ENCODE peak calls at places on chromosomes 6 and 20, in four cellular contexts. One of them, this sample, is unnamed.

GRCh38 chr6:43129434-43130194 is 41.5 kb upstream of the SRF start:
- DNase-seq in endodermal cell: peak; percentile 81
- DNase-seq in thyroid gland: peak; percentile 25
- DNase-seq in brain microvascular endothelial cell: peak; percentile 27
- DNase-seq in this sample: no peak

GRCh38 chr6:82959385-82959941 is 106.2 kb downstream of the UBE3D start:
- DNase-seq in endodermal cell: peak; percentile 70
- DNase-seq in brain microvascular endothelial cell: no peak
- DNase-seq in thyroid gland: no peak
- DNase-seq in this sample: no peak

GRCh38 chr6:41689171-41690008 is 46.0 kb downstream of the TFEB start:
- DNase-seq in endodermal cell: no peak
- DNase-seq in thyroid gland: no peak
- DNase-seq in brain microvascular endothelial cell: no peak
- DNase-seq in this sample: no peak

GRCh38 chr6:165615629-165616028 is 47.4 kb downstream of the PDE10A start:
- DNase-seq in endodermal cell: no peak
- DNase-seq in brain microvascular endothelial cell: peak; percentile 85
- DNase-seq in thyroid gland: no peak
- DNase-seq in this sample: no peak

GRCh38 chr6:146876271-146877151 is 277.7 kb downstream of the ADGB start:
- DNase-seq in endodermal cell: no peak
- DNase-seq in brain microvascular endothelial cell: no peak
- DNase-seq in thyroid gland: no peak
- DNase-seq in this sample: no peak

GRCh38 chr6:127069659-127070279 is 48.7 kb upstream of the RSPO3 start:
- DNase-seq in thyroid gland: no peak
- DNase-seq in brain microvascular endothelial cell: peak; percentile 14
- DNase-seq in endodermal cell: no peak
- DNase-seq in this sample: no peak

GRCh38 chr6:166335378-166336366 is 6.7 kb downstream of the SFT2D1 start:
- DNase-seq in endodermal cell: no peak
- DNase-seq in brain microvascular endothelial cell: no peak
- DNase-seq in thyroid gland: no peak
- DNase-seq in this sample: no peak

GRCh38 chr6:7777062-7777461 is 51.2 kb downstream of the BMP6 start:
- DNase-seq in brain microvascular endothelial cell: no peak
- DNase-seq in endodermal cell: no peak
- DNase-seq in thyroid gland: no peak
- DNase-seq in this sample: no peak

GRCh38 chr20:38585404-38586180 is 4.6 kb downstream of the ADIG start:
- DNase-seq in brain microvascular endothelial cell: no peak
- DNase-seq in endodermal cell: no peak
- DNase-seq in thyroid gland: no peak
- DNase-seq in this sample: no peak

GRCh38 chr6:33740204-33740608 is 6.5 kb downstream of the IP6K3 start:
- DNase-seq in thyroid gland: no peak
- DNase-seq in endodermal cell: no peak
- DNase-seq in brain microvascular endothelial cell: no peak
- DNase-seq in this sample: no peak

GRCh38 chr6:13384966-13385365 is 56.6 kb upstream of the TBC1D7 start:
- DNase-seq in thyroid gland: no peak
- DNase-seq in brain microvascular endothelial cell: no peak
- DNase-seq in endodermal cell: no peak
- DNase-seq in this sample: no peak

GRCh38 chr20:36854343-36855240 is 21.3 kb upstream of the TLDC2 start:
- DNase-seq in endodermal cell: peak; percentile 43
- DNase-seq in thyroid gland: no peak
- DNase-seq in brain microvascular endothelial cell: no peak
- DNase-seq in this sample: no peak

GRCh38 chr6:41638002-41638800 is at the start of gene MDFI:
- DNase-seq in thyroid gland: no peak
- DNase-seq in brain microvascular endothelial cell: no peak
- DNase-seq in endodermal cell: peak; percentile 88
- DNase-seq in this sample: no peak

GRCh38 chr6:99712560-99712959 is 105.9 kb downstream of the PRDM13 start:
- DNase-seq in brain microvascular endothelial cell: no peak
- DNase-seq in endodermal cell: no peak
- DNase-seq in thyroid gland: no peak
- DNase-seq in this sample: no peak

GRCh38 chr20:46562373-46563169 is 12.1 kb upstream of the OCSTAMP start:
- DNase-seq in endodermal cell: peak; percentile 94
- DNase-seq in thyroid gland: peak; percentile 73
- DNase-seq in brain microvascular endothelial cell: peak; percentile 62
- DNase-seq in this sample: no peak

GRCh38 chr6:14765106-14765505 is 480.8 kb upstream of the JARID2 start:
- DNase-seq in thyroid gland: no peak
- DNase-seq in endodermal cell: no peak
- DNase-seq in brain microvascular endothelial cell: peak; percentile 2
- DNase-seq in this sample: no peak

GRCh38 chr20:22826306-22827230 is 208.5 kb upstream of the SSTR4 start:
- DNase-seq in thyroid gland: no peak
- DNase-seq in brain microvascular endothelial cell: no peak
- DNase-seq in endodermal cell: peak; percentile 15
- DNase-seq in this sample: no peak

GRCh38 chr6:10269814-10270472 is 144.9 kb downstream of the TFAP2A start:
- DNase-seq in endodermal cell: no peak
- DNase-seq in thyroid gland: no peak
- DNase-seq in brain microvascular endothelial cell: no peak
- DNase-seq in this sample: no peak

GRCh38 chr6:79045966-79046365 is 32.1 kb downstream of the PHIP start:
- DNase-seq in thyroid gland: no peak
- DNase-seq in endodermal cell: peak; percentile 51
- DNase-seq in brain microvascular endothelial cell: no peak
- DNase-seq in this sample: no peak

GRCh38 chr20:5975778-5976177 is 25.3 kb downstream of the MCM8 start:
- DNase-seq in brain microvascular endothelial cell: no peak
- DNase-seq in endodermal cell: no peak
- DNase-seq in thyroid gland: no peak
- DNase-seq in this sample: no peak

GRCh38 chr6:137163732-137164318 is 9.6 kb downstream of the IL22RA2 start:
- DNase-seq in endodermal cell: peak; percentile 48
- DNase-seq in brain microvascular endothelial cell: no peak
- DNase-seq in thyroid gland: no peak
- DNase-seq in this sample: no peak

GRCh38 chr6:166588691-166589333 is 2.3 kb upstream of the RAMACL start:
- DNase-seq in thyroid gland: peak; percentile 45
- DNase-seq in brain microvascular endothelial cell: peak; percentile 74
- DNase-seq in endodermal cell: peak; percentile 68
- DNase-seq in this sample: no peak

GRCh38 chr6:87102296-87102695 is 7.4 kb upstream of the CGA start:
- DNase-seq in brain microvascular endothelial cell: no peak
- DNase-seq in thyroid gland: no peak
- DNase-seq in endodermal cell: no peak
- DNase-seq in this sample: no peak

GRCh38 chr20:53708129-53708968 is 114.7 kb upstream of the ZNF217 start:
- DNase-seq in brain microvascular endothelial cell: peak; percentile 29
- DNase-seq in thyroid gland: no peak
- DNase-seq in endodermal cell: no peak
- DNase-seq in this sample: no peak

GRCh38 chr6:81950877-81951276 is 198.4 kb upstream of the TENT5A start:
- DNase-seq in thyroid gland: no peak
- DNase-seq in endodermal cell: no peak
- DNase-seq in brain microvascular endothelial cell: peak; percentile 39
- DNase-seq in this sample: no peak

DNA sequence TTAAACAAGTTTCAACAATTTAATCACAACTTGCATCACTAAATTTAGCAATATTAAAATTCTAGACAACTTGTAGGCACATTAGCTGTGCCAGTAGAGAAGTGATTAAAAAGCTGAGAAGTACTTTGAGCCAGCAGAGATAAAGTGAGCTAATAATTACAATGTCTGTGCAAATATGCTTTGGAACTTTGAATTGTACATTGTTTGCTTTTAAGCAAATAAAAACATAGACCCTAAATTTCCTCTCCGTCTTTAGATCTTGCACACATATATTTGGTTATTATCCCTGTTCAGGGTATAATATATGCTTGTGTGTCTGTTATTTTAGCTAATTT is 44.2 kb upstream of the DEFB112 start:
- DNase-seq in brain microvascular endothelial cell: no peak
- DNase-seq in endodermal cell: no peak
- DNase-seq in thyroid gland: no peak
- DNase-seq in this sample: no peak
- H3K4me3 ChIP-seq in brain microvascular endothelial cell: no peak overlapping the region
- H3K4me3 ChIP-seq in endodermal cell: no peak overlapping the region
- H3K4me3 ChIP-seq in thyroid gland: no peak overlapping the region
- H3K4me3 ChIP-seq in this sample: no peak overlapping the region

GRCh38 chr6:23244300-23244699 is 674.9 kb downstream of the HDGFL1 start:
- DNase-seq in brain microvascular endothelial cell: peak; percentile 75
- DNase-seq in endodermal cell: no peak
- DNase-seq in thyroid gland: no peak
- DNase-seq in this sample: no peak
- H3K27ac ChIP-seq in brain microvascular endothelial cell: peak overlapping the region; percentile 5
- H3K27ac ChIP-seq in endodermal cell: no peak overlapping the region
- H3K27ac ChIP-seq in thyroid gland: no peak overlapping the region
- H3K27ac ChIP-seq in this sample: no peak overlapping the region

GRCh38 chr6:70376628-70377027 is 36.7 kb upstream of the FAM135A start:
- DNase-seq in brain microvascular endothelial cell: no peak
- DNase-seq in endodermal cell: no peak
- DNase-seq in thyroid gland: no peak
- DNase-seq in this sample: no peak

GRCh38 chr6:70375166-70375565 is 38.1 kb upstream of the FAM135A start:
- DNase-seq in brain microvascular endothelial cell: peak; percentile 58
- DNase-seq in endodermal cell: no peak
- DNase-seq in thyroid gland: no peak
- DNase-seq in this sample: no peak

GRCh38 chr6:70377372-70377771 is 35.9 kb upstream of the FAM135A start:
- DNase-seq in thyroid gland: no peak
- DNase-seq in endodermal cell: no peak
- DNase-seq in brain microvascular endothelial cell: no peak
- DNase-seq in this sample: no peak

GRCh38 chr6:70379473-70380013 is 33.8 kb upstream of the FAM135A start:
- DNase-seq in endodermal cell: no peak
- DNase-seq in brain microvascular endothelial cell: no peak
- DNase-seq in thyroid gland: no peak
- DNase-seq in this sample: no peak

DNA sequence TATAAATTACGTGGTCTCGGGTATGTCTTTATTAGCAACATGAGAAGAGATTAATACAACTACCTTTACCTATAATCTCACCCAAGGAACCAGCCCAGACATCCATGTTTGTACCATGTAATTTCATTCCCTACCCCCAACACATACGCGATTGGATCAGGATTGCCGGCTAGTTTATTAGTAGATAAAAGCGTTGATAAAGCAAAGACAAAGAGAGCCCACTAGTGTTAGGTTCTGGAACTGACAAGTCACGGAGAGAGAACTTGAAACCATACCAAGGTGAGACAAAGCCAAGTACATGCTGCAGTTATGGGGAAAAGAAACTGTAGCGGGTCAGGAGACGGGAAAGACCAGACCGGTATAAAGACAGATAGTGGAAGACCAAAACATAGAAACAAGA is 37.4 kb upstream of the FAM135A start:
- DNase-seq in thyroid gland: no peak
- DNase-seq in endodermal cell: peak; percentile 57
- DNase-seq in brain microvascular endothelial cell: no peak
- DNase-seq in this sample: no peak
- TF ChIP-seq CTCF in thyroid gland: no peak
- TF ChIP-seq CTCF in endodermal cell: peak; percentile 55
- TF ChIP-seq CTCF in brain microvascular endothelial cell: peak; percentile 42
- TF ChIP-seq CTCF in this sample: no peak

GRCh38 chr6:63739094-63739687 is 103.6 kb downstream of the PHF3 start:
- DNase-seq in brain microvascular endothelial cell: no peak
- DNase-seq in thyroid gland: no peak
- DNase-seq in endodermal cell: no peak
- DNase-seq in this sample: no peak
- H3K4me3 ChIP-seq in brain microvascular endothelial cell: no peak overlapping the region
- H3K4me3 ChIP-seq in thyroid gland: no peak overlapping the region
- H3K4me3 ChIP-seq in endodermal cell: no peak overlapping the region
- H3K4me3 ChIP-seq in this sample: no peak overlapping the region

GRCh38 chr6:68711386-68712000 is 76.4 kb downstream of the ADGRB3 start:
- DNase-seq in thyroid gland: no peak
- DNase-seq in brain microvascular endothelial cell: no peak
- DNase-seq in endodermal cell: no peak
- DNase-seq in this sample: no peak

GRCh38 chr6:68709091-68709490 is 74.0 kb downstream of the ADGRB3 start:
- DNase-seq in thyroid gland: no peak
- DNase-seq in endodermal cell: no peak
- DNase-seq in brain microvascular endothelial cell: no peak
- DNase-seq in this sample: no peak

GRCh38 chr6:68709882-68710281 is 74.8 kb downstream of the ADGRB3 start:
- DNase-seq in brain microvascular endothelial cell: no peak
- DNase-seq in thyroid gland: no peak
- DNase-seq in endodermal cell: no peak
- DNase-seq in this sample: no peak

GRCh38 chr6:68710496-68710895 is 75.4 kb downstream of the ADGRB3 start:
- DNase-seq in endodermal cell: no peak
- DNase-seq in brain microvascular endothelial cell: no peak
- DNase-seq in thyroid gland: no peak
- DNase-seq in this sample: no peak

DNA sequence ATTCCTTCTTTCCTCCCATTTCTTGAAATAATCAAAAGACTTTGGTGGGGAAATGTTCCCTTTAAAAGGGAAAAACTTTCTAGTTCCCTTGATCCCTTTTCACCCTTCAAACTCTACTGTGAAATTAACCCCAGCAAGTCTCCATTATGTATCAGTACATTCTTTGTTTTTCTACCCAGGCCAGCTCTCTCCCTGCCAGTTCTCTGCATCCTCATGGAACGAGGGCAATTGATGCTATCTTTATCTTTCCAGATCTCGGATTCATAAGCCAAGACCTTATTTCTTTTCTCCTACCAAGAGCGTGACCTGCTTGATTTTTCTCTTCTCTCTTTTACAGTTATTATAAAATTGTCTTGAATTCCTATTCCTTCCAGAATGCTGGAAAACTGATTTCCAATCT is 75.8 kb downstream of the ADGRB3 start:
- DNase-seq in brain microvascular endothelial cell: no peak
- DNase-seq in thyroid gland: no peak
- DNase-seq in endodermal cell: no peak
- DNase-seq in this sample: no peak
- H3K27ac ChIP-seq in brain microvascular endothelial cell: no peak overlapping the region
- H3K27ac ChIP-seq in thyroid gland: no peak overlapping the region
- H3K27ac ChIP-seq in endodermal cell: no peak overlapping the region
- H3K27ac ChIP-seq in this sample: no peak overlapping the region

GRCh38 chr20:33091147-33091546 is 11.7 kb downstream of the BPIFB4 start:
- DNase-seq in thyroid gland: no peak
- DNase-seq in brain microvascular endothelial cell: no peak
- DNase-seq in endodermal cell: no peak
- DNase-seq in this sample: no peak
- TF ChIP-seq CTCF in thyroid gland: no peak
- TF ChIP-seq CTCF in brain microvascular endothelial cell: no peak
- TF ChIP-seq CTCF in endodermal cell: no peak
- TF ChIP-seq CTCF in this sample: no peak

This sample was measured in esophagus squamous epithelium.